ENCODE peak calls at places on chromosomes 13 and 19, in four cellular contexts. I, D, R and U are unnamed samples.

GRCh38 chr19:47093841-47094240 is 19.7 kb downstream of the ZC3H4 start:
- DNase-seq in I (no peak), D (no peak), R (no peak), U (no peak)

GRCh38 chr13:21326155-21327030 is 132.7 kb downstream of the ZDHHC20 start:
- DNase-seq in I (peak), D (no peak), R (no peak), U (no peak)

GRCh38 chr13:40562975-40563349 is 103.5 kb downstream of the FOXO1 start:
- DNase-seq in I (no peak), D (no peak), R (no peak), U (no peak)

GRCh38 chr13:44050450-44051063 is 170.9 kb downstream of the LACC1 start:
- DNase-seq in I (no peak), D (no peak), R (no peak), U (no peak)

GRCh38 chr13:46211116-46211515 is 612 bp upstream of the LRRC63 start:
- DNase-seq in I (no peak), D (no peak), R (no peak), U (no peak)

GRCh38 chr13:75384881-75385707 is 96.9 kb downstream of the TBC1D4 start:
- DNase-seq in I (no peak), D (no peak), R (no peak), U (no peak)

GRCh38 chr13:99087130-99087953 is 109.5 kb upstream of the DOCK9 start:
- DNase-seq in I (peak), D (peak), R (peak), U (peak)

GRCh38 chr13:76685938-76686337 is 200.3 kb downstream of the KCTD12 start:
- DNase-seq in I (no peak), D (no peak), R (no peak), U (no peak)

GRCh38 chr19:45577111-45577905 is 7.3 kb downstream of the OPA3 start:
- DNase-seq in I (no peak), D (no peak), R (no peak), U (no peak)

GRCh38 chr19:50377051-50377441 is 789 bp downstream of the NR1H2 start:
- DNase-seq in I (no peak), D (no peak), R (no peak), U (no peak)

GRCh38 chr19:45276284-45276687 is 25.2 kb downstream of the MARK4 start:
- DNase-seq in I (peak), D (no peak), R (no peak), U (no peak)

DNA sequence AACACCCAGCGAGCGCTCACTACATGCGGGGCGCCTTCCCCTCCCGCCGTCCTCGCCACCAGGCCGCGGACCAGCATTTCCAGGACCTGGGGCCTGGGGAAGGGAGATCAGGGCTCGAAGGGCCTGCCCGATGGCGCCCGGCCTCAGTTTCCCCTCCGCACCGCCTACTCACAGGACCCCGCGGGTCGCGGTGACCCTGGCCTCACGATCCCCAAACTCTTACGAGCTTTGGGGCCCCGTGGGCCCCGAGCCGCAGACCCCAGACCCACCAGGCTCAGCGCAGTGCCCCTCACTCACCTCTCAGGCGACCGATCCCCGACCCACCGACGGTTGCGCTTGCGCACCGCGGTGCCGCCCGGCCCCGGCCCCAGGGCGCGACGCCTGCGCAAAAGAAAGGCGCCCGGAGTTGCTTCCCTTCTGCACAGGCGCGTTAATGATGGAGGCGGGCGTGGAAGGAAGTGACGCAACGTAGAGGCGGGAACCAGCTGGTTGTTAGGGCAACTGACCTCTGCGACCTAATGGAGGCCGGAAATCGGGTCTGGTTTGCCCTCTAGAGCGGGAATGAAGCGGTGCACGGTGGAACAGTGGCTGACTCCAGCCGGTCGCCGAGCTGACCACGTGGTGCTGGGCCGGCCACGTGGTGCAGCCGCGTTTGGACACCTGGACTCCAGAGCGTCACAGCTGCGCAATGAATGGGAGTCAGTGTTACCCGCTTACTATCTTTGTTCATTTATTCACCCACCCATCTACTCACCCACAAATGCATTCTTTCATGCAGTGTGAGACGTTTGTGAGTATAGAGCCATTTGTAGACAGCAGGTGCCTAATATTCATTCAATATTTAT is at the start of gene SGTA:
- DNase-seq in I (peak), D (peak), R (peak), U (peak)
- TF ChIP-seq CTCF in I (peak), D (peak), R (peak), U (peak)

GRCh38 chr13:95477187-95477586 is 75.3 kb upstream of the CLDN10 start:
- DNase-seq in I (no peak), D (no peak), R (no peak), U (no peak)

GRCh38 chr13:95479706-95480105 is 72.8 kb upstream of the CLDN10 start:
- DNase-seq in I (no peak), D (no peak), R (no peak), U (no peak)

GRCh38 chr13:95481051-95481775 is 71.3 kb upstream of the CLDN10 start:
- DNase-seq in I (no peak), D (no peak), R (no peak), U (no peak)

GRCh38 chr13:95484052-95484451 is 68.5 kb upstream of the CLDN10 start:
- DNase-seq in I (no peak), D (no peak), R (no peak), U (no peak)

GRCh38 chr13:95480131-95480545 is 72.4 kb upstream of the CLDN10 start:
- DNase-seq in I (no peak), D (no peak), R (peak), U (no peak)
- TF ChIP-seq CTCF in I (no peak), D (no peak), R (no peak), U (no peak)

GRCh38 chr13:50208826-50209335 is 193.6 kb downstream of the KCNRG start:
- DNase-seq in I (peak), D (no peak), R (peak), U (peak)
- TF ChIP-seq CTCF in I (no peak), D (no peak), R (no peak), U (no peak)

GRCh38 chr19:41646589-41647204 is 19.8 kb upstream of the CEACAM4 start:
- DNase-seq in I (no peak), D (no peak), R (no peak), U (no peak)
- TF ChIP-seq CTCF in I (peak), D (no peak), R (no peak), U (peak)

GRCh38 chr19:10418281-10419199 is 1.8 kb upstream of the PDE4A start:
- DNase-seq in I (no peak), D (no peak), R (no peak), U (no peak)
- TF ChIP-seq CTCF in I (no peak), D (no peak), R (no peak), U (no peak)

DNA sequence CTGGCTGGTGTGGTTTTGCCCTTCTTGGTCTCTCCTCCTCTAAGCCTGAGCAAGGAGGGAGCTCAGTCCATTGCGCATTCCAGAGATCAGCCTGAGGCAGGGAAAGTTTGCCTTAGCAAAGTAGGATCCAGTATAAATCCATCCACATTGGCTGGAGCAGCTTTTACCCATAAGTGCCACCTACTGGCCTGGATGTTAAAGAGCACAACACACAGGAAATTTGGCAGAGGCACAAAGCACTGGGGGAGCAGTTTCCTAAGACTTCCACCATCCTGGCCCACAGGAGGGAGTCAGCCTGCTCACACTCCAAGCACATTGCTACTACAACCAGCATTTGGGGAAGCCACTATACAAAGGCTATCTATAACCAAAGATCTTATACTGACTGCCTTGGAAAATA is 1124.2 kb downstream of the SLITRK1 start:
- DNase-seq in I (peak), D (no peak), R (no peak), U (no peak)
- TF ChIP-seq CTCF in I (peak), D (no peak), R (no peak), U (peak)

GRCh38 chr13:91647361-91647970 is 249.0 kb downstream of the GPC5 start:
- DNase-seq in I (no peak), D (no peak), R (no peak), U (no peak)
- TF ChIP-seq CTCF in I (peak), D (no peak), R (no peak), U (peak)